ENCODE peak calls at places on chromosomes 3 and 15, in six cellular contexts. P is mesenchymal stem cell, I is H9, G is neuronal stem cell, O is IMR-90, Q is H1. T is an unnamed sample.

GRCh38 chr3:37571269-37571668 is 290.4 kb upstream of the CTDSPL start:
- DNase-seq in I (no peak), G (no peak), O (no peak), Q (no peak), P (no peak), T (no peak)

GRCh38 chr3:177065285-177066028 is 131.8 kb downstream of the TBL1XR1 start:
- DNase-seq in O (no peak), P (peak; percentile 28), Q (no peak), I (no peak), G (no peak), T (no peak)

GRCh38 chr15:92845109-92845508 is 55.0 kb upstream of the CHD2 start:
- DNase-seq in Q (no peak), O (peak; percentile 58), I (no peak), P (peak; percentile 46), G (no peak), T (peak; percentile 35)

GRCh38 chr3:62370112-62371031 is 3.0 kb downstream of the FEZF2 start:
- DNase-seq in P (no peak), O (no peak), G (no peak), I (peak; percentile 67), Q (peak; percentile 70), T (no peak)

GRCh38 chr15:82047493-82048446 is 2.0 kb upstream of the MEX3B start:
- DNase-seq in O (peak; percentile 32), P (peak; percentile 39), G (no peak), Q (no peak), I (peak; percentile 57), T (peak; percentile 44)

GRCh38 chr3:33218446-33219174 is at the start of gene SUSD5:
- DNase-seq in O (peak; percentile 51), P (peak; percentile 46), Q (peak; percentile 80), I (peak; percentile 63), G (peak; percentile 72), T (no peak)

GRCh38 chr3:17885986-17886385 is 143.6 kb upstream of the TBC1D5 start:
- DNase-seq in G (no peak), P (no peak), I (no peak), Q (no peak), O (no peak), T (peak; percentile 83)

GRCh38 chr15:83118968-83119367 is 11.5 kb downstream of the TM6SF1 start:
- DNase-seq in I (no peak), P (no peak), G (no peak), O (no peak), Q (no peak), T (no peak)

GRCh38 chr3:127990051-127990450 is 62.2 kb upstream of the SEC61A1 start:
- DNase-seq in O (no peak), Q (no peak), I (no peak), G (no peak), P (no peak), T (no peak)

GRCh38 chr3:186626254-186626847 is 13.5 kb downstream of the AHSG start:
- DNase-seq in O (no peak), P (no peak), G (no peak), I (no peak), Q (no peak), T (no peak)

GRCh38 chr3:109685084-109686079 is 348.0 kb upstream of the DPPA4 start:
- DNase-seq in Q (no peak), G (no peak), O (peak; percentile 99), I (no peak), P (peak; percentile 94), T (peak; percentile 42)

GRCh38 chr3:195151866-195152526 is 119.0 kb downstream of the XXYLT1 start:
- DNase-seq in G (no peak), P (peak; percentile 94), O (peak; percentile 92), I (no peak), Q (no peak), T (peak; percentile 48)

GRCh38 chr3:13419356-13420050 is 619 bp downstream of the NUP210 start:
- DNase-seq in I (peak; percentile 47), P (no peak), Q (peak; percentile 68), O (no peak), G (peak; percentile 32), T (peak; percentile 44)

GRCh38 chr3:57694146-57694545 is 1.3 kb upstream of the DENND6A start:
- DNase-seq in G (no peak), P (no peak), I (no peak), Q (no peak), O (no peak), T (no peak)

GRCh38 chr3:187321766-187322165 is 30.2 kb upstream of the MASP1 start:
- DNase-seq in Q (no peak), I (no peak), G (no peak), O (no peak), P (no peak), T (no peak)

GRCh38 chr3:53846134-53846850 is at the start of the genes CHDH and IL17RB:
- DNase-seq in Q (no peak), G (peak; percentile 65), P (no peak), O (no peak), I (peak; percentile 77), T (peak; percentile 21)

GRCh38 chr3:72299321-72299802 is 514.4 kb upstream of the PROK2 start:
- DNase-seq in I (no peak), O (peak; percentile 59), Q (no peak), G (no peak), P (no peak), T (no peak)

DNA sequence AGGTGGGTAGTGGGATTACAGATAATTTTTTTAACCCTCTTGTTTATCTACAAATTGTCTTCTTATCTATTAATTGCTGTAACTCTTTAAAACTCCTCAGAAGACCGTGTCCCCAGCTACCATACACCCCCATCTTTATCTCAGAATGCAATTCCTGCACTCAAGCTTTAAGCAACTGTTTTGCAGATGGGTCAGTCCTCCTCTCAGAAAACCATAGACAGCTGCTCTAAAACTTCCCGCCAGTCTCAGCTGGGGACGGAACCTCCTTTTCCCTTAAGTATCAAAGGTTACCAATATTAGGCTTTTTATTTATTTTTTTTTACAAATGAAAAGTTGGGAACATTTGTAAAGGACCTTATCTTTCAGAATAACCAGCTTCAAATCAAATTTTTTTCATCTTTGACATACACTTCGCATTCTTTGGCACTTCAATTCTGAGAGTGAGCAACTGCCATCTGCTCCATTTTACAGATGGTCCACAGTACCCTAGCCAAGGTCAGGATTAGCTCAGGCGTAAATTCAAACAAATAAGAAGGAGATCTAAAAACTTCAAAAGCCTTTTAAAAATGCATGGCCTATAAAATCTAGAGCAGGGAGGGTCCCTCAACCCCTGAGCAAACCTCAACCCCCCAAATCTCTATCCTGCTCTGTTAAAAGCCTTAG is 1.2 kb downstream of the GATM start:
- DNase-seq in G (no peak), Q (no peak), O (no peak), P (no peak), I (no peak), T (no peak)
- H3K4ac ChIP-seq in G (no peak overlapping the region), Q (no peak overlapping the region), O (no peak overlapping the region), P (no peak overlapping the region), I (no peak overlapping the region), T (no peak overlapping the region)

DNA sequence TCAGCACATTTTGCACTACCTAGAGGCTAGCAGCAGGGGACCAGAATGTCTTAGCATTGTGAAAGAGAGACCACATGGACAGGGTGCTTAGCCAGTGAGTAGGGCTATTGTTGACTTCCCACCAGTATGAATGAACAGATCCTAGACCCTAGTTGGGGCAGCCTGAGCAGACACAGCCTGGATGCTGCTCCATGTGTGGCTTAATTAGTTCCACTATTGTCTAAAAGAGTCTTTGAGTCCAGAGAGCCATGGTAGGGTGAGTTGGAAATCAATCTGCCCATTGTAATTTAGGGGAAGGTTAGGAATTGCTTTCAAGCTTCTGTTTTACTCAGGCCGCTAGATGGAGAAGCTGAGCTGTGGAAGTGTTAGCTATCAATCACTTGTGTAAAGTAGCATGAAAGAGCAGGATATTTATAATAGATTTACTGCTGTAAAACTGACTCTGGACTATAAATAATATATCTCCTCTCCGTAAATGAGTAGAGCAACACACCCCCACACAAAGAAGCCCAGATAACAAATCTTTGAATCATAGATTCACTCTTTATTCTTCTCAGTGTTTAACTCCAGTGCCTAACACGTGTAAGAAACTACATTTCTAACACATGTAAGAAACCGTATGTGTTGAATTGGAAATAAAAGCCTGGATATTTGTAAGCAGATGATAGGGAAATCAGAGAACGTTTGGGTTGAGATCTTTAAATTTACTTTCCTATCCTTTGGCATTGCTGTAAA is 4.1 kb upstream of the GCSAM start:
- DNase-seq in G (peak; percentile 75), I (peak; percentile 68), P (peak; percentile 43), O (peak; percentile 34), Q (peak; percentile 72), T (peak; percentile 22)
- H3K4me1 ChIP-seq in G (peaks cover 8% of the 10 kb centered on the region), I (no peaks in the 10 kb centered on the region), P (no peaks in the 10 kb centered on the region), O (no peaks in the 10 kb centered on the region), Q (peaks cover 3% of the 10 kb centered on the region), T (no peaks in the 10 kb centered on the region)

GRCh38 chr15:58522865-58523264 is 91.1 kb downstream of the LIPC start:
- DNase-seq in P (no peak), Q (no peak), I (no peak), G (no peak), O (no peak), T (no peak)
- H3K14ac ChIP-seq in P (no peak overlapping the region), Q (no peak overlapping the region), I (no peak overlapping the region), G (no peak overlapping the region), O (no peak overlapping the region), T (peak overlapping the region; percentile 47)

GRCh38 chr3:50154840-50155490 is at the start of gene SEMA3F:
- DNase-seq in Q (peak; percentile 83), P (peak; percentile 74), I (peak; percentile 68), G (peak; percentile 76), O (peak; percentile 56), T (peak; percentile 80)
- H3K4ac ChIP-seq in Q (no peak within 1 kb of the TSS), P (peak within 1 kb of the TSS; percentile 57), I (no peak within 1 kb of the TSS), G (no peak within 1 kb of the TSS), O (peak within 1 kb of the TSS; percentile 98), T (peak within 1 kb of the TSS; percentile 22)

GRCh38 chr15:64619880-64620839 is 155.2 kb downstream of the RBPMS2 start:
- DNase-seq in G (no peak), I (no peak), O (peak; percentile 79), Q (no peak), P (no peak), T (no peak)

GRCh38 chr15:64620991-64621495 is 154.3 kb downstream of the RBPMS2 start:
- DNase-seq in Q (no peak), G (no peak), O (no peak), I (no peak), P (no peak), T (no peak)

GRCh38 chr15:64624242-64624641 is 151.1 kb downstream of the RBPMS2 start:
- DNase-seq in I (no peak), Q (no peak), O (no peak), G (no peak), P (no peak), T (no peak)

GRCh38 chr15:64623347-64624024 is 151.9 kb downstream of the RBPMS2 start:
- DNase-seq in P (no peak), O (peak; percentile 24), G (no peak), Q (no peak), I (no peak), T (no peak)

GRCh38 chr15:64622410-64623260 is 152.8 kb downstream of the RBPMS2 start:
- DNase-seq in G (no peak), P (no peak), I (no peak), O (no peak), Q (no peak), T (no peak)
- H3K4me1 ChIP-seq in G (no peaks in the 10 kb centered on the region), P (peaks cover 2% of the 10 kb centered on the region), I (no peaks in the 10 kb centered on the region), O (peaks cover 6% of the 10 kb centered on the region), Q (no peaks in the 10 kb centered on the region), T (no peaks in the 10 kb centered on the region)

GRCh38 chr15:101027920-101028319 is 108.8 kb downstream of the LRRK1 start:
- DNase-seq in O (no peak), Q (no peak), P (no peak), G (no peak), I (peak; percentile 20), T (no peak)
- H3K14ac ChIP-seq in O (no peak overlapping the region), Q (no peak overlapping the region), P (no peak overlapping the region), G (no peak overlapping the region), I (no peak overlapping the region), T (no peak overlapping the region)

T was measured in trophoblast cell.